ENCODE peak calls at places on chromosomes 1 and 21, in seven cellular contexts. V is Panc1, X is colonic mucosa, Q is uterus, O is Peyer's patch, L is breast epithelium, S is PC-9. I is an unnamed sample.

GRCh38 chr1:204348722-204349121 is 11.0 kb downstream of the PLEKHA6 start:
- DNase-seq in V (no peak), X (peak), Q (peak), O (peak), L (no peak), S (no peak), I (no peak)

GRCh38 chr1:33375316-33375715 is 54.4 kb upstream of the A3GALT2 start:
- DNase-seq in V (no peak), X (no peak), Q (no peak), O (no peak), L (no peak), S (no peak), I (no peak)

GRCh38 chr1:245270972-245271371 is 116.2 kb downstream of the KIF26B start:
- DNase-seq in V (no peak), X (no peak), Q (no peak), O (no peak), L (no peak), S (no peak), I (no peak)

GRCh38 chr1:46484783-46485490 is 4.7 kb upstream of the DMBX1 start:
- DNase-seq in V (no peak), X (no peak), Q (no peak), O (no peak), L (no peak), S (no peak), I (no peak)

GRCh38 chr1:228415221-228415620 is 1.4 kb downstream of the TRIM17 start:
- DNase-seq in V (no peak), X (no peak), Q (no peak), O (no peak), L (no peak), S (no peak), I (no peak)

GRCh38 chr1:44030606-44031050 is 634 bp downstream of the SLC6A9 start:
- DNase-seq in V (no peak), X (no peak), Q (peak), O (peak), L (peak), S (no peak), I (peak)

GRCh38 chr1:153633161-153633746 is 612 bp upstream of the CHTOP start:
- DNase-seq in V (no peak), X (peak), Q (no peak), O (no peak), L (no peak), S (no peak), I (no peak)

GRCh38 chr1:198291036-198291435 is 134.2 kb downstream of the NEK7 start:
- DNase-seq in V (no peak), X (no peak), Q (no peak), O (no peak), L (no peak), S (no peak), I (no peak)

GRCh38 chr1:44811714-44812151 is 3.4 kb downstream of the BTBD19 start:
- DNase-seq in V (no peak), X (no peak), Q (no peak), O (peak), L (peak), S (no peak), I (no peak)

GRCh38 chr1:5915587-5916571 is 76.3 kb downstream of the NPHP4 start:
- DNase-seq in V (peak), X (no peak), Q (no peak), O (peak), L (no peak), S (no peak), I (peak)

GRCh38 chr1:53061859-53062714 is at the start of gene PODN:
- DNase-seq in V (no peak), X (no peak), Q (peak), O (peak), L (peak), S (no peak), I (peak)

GRCh38 chr1:159778266-159778665 is 2.5 kb upstream of the DUSP23 start:
- DNase-seq in V (no peak), X (no peak), Q (no peak), O (no peak), L (no peak), S (no peak), I (no peak)

GRCh38 chr1:209505044-209505443 is 78.5 kb upstream of the CAMK1G start:
- DNase-seq in V (no peak), X (no peak), Q (no peak), O (no peak), L (no peak), S (no peak), I (peak)

GRCh38 chr1:203169770-203170520 is 5.7 kb downstream of the MYBPH start:
- DNase-seq in V (no peak), X (no peak), Q (no peak), O (no peak), L (no peak), S (no peak), I (no peak)

GRCh38 chr1:77319036-77319705 is 37.4 kb downstream of the AK5 start:
- DNase-seq in V (no peak), X (no peak), Q (no peak), O (no peak), L (no peak), S (no peak), I (no peak)

GRCh38 chr1:170666661-170667060 is 2.7 kb downstream of the PRRX1 start:
- DNase-seq in V (no peak), X (no peak), Q (peak), O (no peak), L (no peak), S (no peak), I (no peak)

GRCh38 chr1:186055846-186056245 is 319.2 kb downstream of the TPR start:
- DNase-seq in V (no peak), X (no peak), Q (no peak), O (no peak), L (no peak), S (no peak), I (no peak)

GRCh38 chr1:245685111-245685810 is 530.5 kb downstream of the KIF26B start:
- DNase-seq in V (no peak), X (no peak), Q (no peak), O (no peak), L (no peak), S (no peak), I (no peak)

DNA sequence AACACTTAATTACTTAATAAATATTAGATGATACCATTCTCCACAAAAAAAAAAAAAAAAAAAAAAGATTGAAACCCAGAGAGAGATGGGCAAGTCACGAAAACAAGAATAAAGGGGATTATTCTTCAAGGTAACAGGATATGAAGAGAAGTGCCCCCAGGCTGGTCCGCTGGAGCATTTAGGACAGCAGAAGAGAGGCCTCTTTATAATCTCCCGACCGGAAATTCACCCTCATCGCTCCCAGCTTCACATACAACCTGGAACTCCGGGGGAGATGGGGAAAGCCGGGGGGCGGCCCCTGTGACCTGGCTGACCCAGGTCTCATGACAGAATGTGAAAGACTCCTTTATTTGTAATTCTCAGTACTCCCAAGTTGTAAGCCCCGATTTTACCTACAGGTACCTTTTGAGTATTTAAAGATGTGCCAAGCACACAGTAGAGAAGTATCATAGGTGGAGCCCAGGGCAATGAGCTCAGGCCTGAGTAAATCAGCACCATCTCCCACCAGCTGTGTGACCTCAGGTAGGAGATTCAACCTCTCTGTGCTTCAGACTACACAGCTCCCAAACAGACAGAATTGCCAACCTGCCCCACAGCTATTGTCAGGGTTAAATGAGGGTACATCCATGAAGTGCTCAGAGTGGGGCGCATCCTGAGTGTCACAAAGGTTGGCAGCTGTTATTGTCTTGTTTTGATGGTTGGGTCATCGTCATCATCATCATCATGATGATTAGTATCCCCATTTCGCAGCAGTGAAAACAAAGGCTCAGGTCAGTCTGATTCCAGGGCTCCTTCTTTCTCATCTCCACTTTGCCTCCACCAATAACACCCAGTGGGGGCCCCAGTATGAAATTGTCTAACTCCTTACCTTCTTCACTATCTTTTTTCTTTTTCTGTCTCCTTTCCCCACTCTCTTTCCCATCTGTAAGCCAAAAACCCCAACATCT is 148.4 kb downstream of the PSMG1 start:
- DNase-seq in V (no peak), X (no peak), Q (no peak), O (no peak), L (no peak), S (no peak), I (no peak)
- TF ChIP-seq CTCF in V (no peak), X (no peak), Q (no peak), O (no peak), L (no peak), S (no peak), I (no peak)

GRCh38 chr1:169361281-169361680 is 6.3 kb downstream of the NME7 start:
- DNase-seq in V (no peak), X (no peak), Q (no peak), O (no peak), L (no peak), S (no peak), I (no peak)

GRCh38 chr1:169360415-169360814 is 7.2 kb downstream of the NME7 start:
- DNase-seq in V (no peak), X (no peak), Q (no peak), O (no peak), L (no peak), S (no peak), I (no peak)

GRCh38 chr1:169364948-169365347 is 2.6 kb downstream of the NME7 start:
- DNase-seq in V (no peak), X (no peak), Q (no peak), O (no peak), L (no peak), S (peak), I (peak)

GRCh38 chr1:169367096-169367685 is 406 bp downstream of the NME7 start:
- DNase-seq in V (no peak), X (no peak), Q (no peak), O (no peak), L (no peak), S (no peak), I (no peak)

DNA sequence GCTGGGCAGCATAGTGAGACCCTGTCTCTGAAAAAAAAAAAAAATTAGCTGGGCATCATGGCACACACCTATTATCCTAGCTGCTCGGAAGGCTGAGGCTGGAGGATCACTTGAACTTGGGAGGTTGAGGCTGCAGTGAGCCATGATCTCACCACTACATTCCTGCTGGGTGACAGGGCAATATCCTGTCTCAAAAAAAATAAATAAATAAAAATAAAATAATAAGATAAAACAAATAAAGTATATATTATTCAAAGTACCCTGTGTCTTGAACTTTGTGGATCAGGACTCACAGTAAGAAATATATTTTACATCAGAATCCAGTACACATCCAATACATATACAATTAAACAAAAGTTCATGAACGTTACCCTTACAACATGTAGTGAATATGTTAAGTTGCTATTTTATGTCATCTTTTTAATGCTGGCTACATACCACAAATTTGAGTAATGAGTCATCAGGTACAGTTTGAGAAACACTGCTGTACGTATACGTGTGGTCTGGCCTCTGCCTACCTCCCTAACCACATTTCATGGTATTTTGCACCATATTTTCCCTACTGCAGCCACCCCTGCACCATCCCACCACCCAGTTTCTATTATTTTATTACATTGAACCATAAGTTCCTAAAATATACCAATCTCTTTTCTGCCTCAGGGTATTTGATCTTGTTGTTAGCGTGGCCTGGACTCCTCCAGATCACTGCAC is 4.4 kb downstream of the NME7 start:
- DNase-seq in V (peak), X (no peak), Q (no peak), O (no peak), L (no peak), S (peak), I (peak)
- H3K27ac ChIP-seq in V (peak), X (no peak), Q (no peak), O (no peak), L (no peak), S (peak), I (peak)

GRCh38 chr1:31460027-31460426 is 47.0 kb downstream of the SERINC2 start:
- DNase-seq in V (no peak), X (no peak), Q (no peak), O (no peak), L (no peak), S (no peak), I (no peak)
- TF ChIP-seq CTCF in V (peak), X (peak), Q (no peak), O (peak), L (peak), S (no peak), I (no peak)

GRCh38 chr1:233897325-233898162 is 6.9 kb upstream of the SLC35F3 start:
- DNase-seq in V (no peak), X (no peak), Q (no peak), O (no peak), L (no peak), S (no peak), I (no peak)
- H3K27ac ChIP-seq in V (no peak), X (no peak), Q (no peak), O (no peak), L (no peak), S (no peak), I (no peak)

I was measured in RWPE1.